ENCODE peak calls at places on chromosomes 2 and 18, in nine cellular contexts. One of them, this sample, is unnamed.

GRCh38 chr2:8677646-8678592 is 3.9 kb upstream of the ID2 start:
- DNase-seq in hypothalamus: peak
- DNase-seq in activated T-cell treated with anti-CD3 and anti-CD28 coated beads, Interleukin-2, amount 50 U/mL, for 48 hours: peak
- DNase-seq in ecto neural progenitor cell: peak
- DNase-seq in KBM-7: peak
- DNase-seq in T-helper 2 cell treated with Interferon-gamma antibody and Interleukin-4, amounts not matched to agents 5 μg/mL and 100 μg/mL, for 36 hours: no peak
- DNase-seq in adrenal gland: peak
- DNase-seq in RPMI7951: peak
- DNase-seq in COR-L47: peak
- DNase-seq in this sample: peak

GRCh38 chr2:24881623-24882022 is 38.4 kb downstream of the ADCY3 start:
- DNase-seq in KBM-7: no peak
- DNase-seq in RPMI7951: no peak
- DNase-seq in activated T-cell treated with anti-CD3 and anti-CD28 coated beads, Interleukin-2, amount 50 U/mL, for 48 hours: no peak
- DNase-seq in adrenal gland: no peak
- DNase-seq in ecto neural progenitor cell: no peak
- DNase-seq in hypothalamus: peak
- DNase-seq in T-helper 2 cell treated with Interferon-gamma antibody and Interleukin-4, amounts not matched to agents 5 μg/mL and 100 μg/mL, for 36 hours: no peak
- DNase-seq in COR-L47: no peak
- DNase-seq in this sample: peak

GRCh38 chr2:198134287-198134955 is 330.0 kb downstream of the PLCL1 start:
- DNase-seq in activated T-cell treated with anti-CD3 and anti-CD28 coated beads, Interleukin-2, amount 50 U/mL, for 48 hours: no peak
- DNase-seq in adrenal gland: no peak
- DNase-seq in RPMI7951: peak
- DNase-seq in ecto neural progenitor cell: no peak
- DNase-seq in KBM-7: no peak
- DNase-seq in T-helper 2 cell treated with Interferon-gamma antibody and Interleukin-4, amounts not matched to agents 5 μg/mL and 100 μg/mL, for 36 hours: no peak
- DNase-seq in hypothalamus: no peak
- DNase-seq in COR-L47: no peak
- DNase-seq in this sample: no peak

GRCh38 chr2:96470636-96471035 is 34.5 kb downstream of the NEURL3 start:
- DNase-seq in T-helper 2 cell treated with Interferon-gamma antibody and Interleukin-4, amounts not matched to agents 5 μg/mL and 100 μg/mL, for 36 hours: peak
- DNase-seq in activated T-cell treated with anti-CD3 and anti-CD28 coated beads, Interleukin-2, amount 50 U/mL, for 48 hours: peak
- DNase-seq in RPMI7951: no peak
- DNase-seq in COR-L47: no peak
- DNase-seq in KBM-7: no peak
- DNase-seq in hypothalamus: peak
- DNase-seq in ecto neural progenitor cell: peak
- DNase-seq in adrenal gland: peak
- DNase-seq in this sample: no peak

GRCh38 chr2:102708847-102709559 is 52.8 kb upstream of the TMEM182 start:
- DNase-seq in RPMI7951: peak
- DNase-seq in COR-L47: no peak
- DNase-seq in ecto neural progenitor cell: no peak
- DNase-seq in activated T-cell treated with anti-CD3 and anti-CD28 coated beads, Interleukin-2, amount 50 U/mL, for 48 hours: no peak
- DNase-seq in hypothalamus: no peak
- DNase-seq in adrenal gland: no peak
- DNase-seq in KBM-7: no peak
- DNase-seq in T-helper 2 cell treated with Interferon-gamma antibody and Interleukin-4, amounts not matched to agents 5 μg/mL and 100 μg/mL, for 36 hours: no peak
- DNase-seq in this sample: no peak

GRCh38 chr18:12442946-12443345 is 35.2 kb downstream of the PRELID3A start:
- DNase-seq in hypothalamus: no peak
- DNase-seq in RPMI7951: no peak
- DNase-seq in activated T-cell treated with anti-CD3 and anti-CD28 coated beads, Interleukin-2, amount 50 U/mL, for 48 hours: no peak
- DNase-seq in T-helper 2 cell treated with Interferon-gamma antibody and Interleukin-4, amounts not matched to agents 5 μg/mL and 100 μg/mL, for 36 hours: no peak
- DNase-seq in adrenal gland: no peak
- DNase-seq in COR-L47: no peak
- DNase-seq in KBM-7: no peak
- DNase-seq in ecto neural progenitor cell: no peak
- DNase-seq in this sample: no peak

GRCh38 chr18:55079481-55080350 is 120.5 kb upstream of the CCDC68 start:
- DNase-seq in ecto neural progenitor cell: no peak
- DNase-seq in COR-L47: no peak
- DNase-seq in T-helper 2 cell treated with Interferon-gamma antibody and Interleukin-4, amounts not matched to agents 5 μg/mL and 100 μg/mL, for 36 hours: no peak
- DNase-seq in RPMI7951: no peak
- DNase-seq in KBM-7: no peak
- DNase-seq in activated T-cell treated with anti-CD3 and anti-CD28 coated beads, Interleukin-2, amount 50 U/mL, for 48 hours: no peak
- DNase-seq in adrenal gland: no peak
- DNase-seq in hypothalamus: no peak
- DNase-seq in this sample: no peak

GRCh38 chr2:199907008-199907714 is 3.9 kb upstream of the C2orf69 start:
- DNase-seq in T-helper 2 cell treated with Interferon-gamma antibody and Interleukin-4, amounts not matched to agents 5 μg/mL and 100 μg/mL, for 36 hours: no peak
- DNase-seq in activated T-cell treated with anti-CD3 and anti-CD28 coated beads, Interleukin-2, amount 50 U/mL, for 48 hours: no peak
- DNase-seq in RPMI7951: no peak
- DNase-seq in hypothalamus: no peak
- DNase-seq in KBM-7: peak
- DNase-seq in COR-L47: no peak
- DNase-seq in adrenal gland: no peak
- DNase-seq in ecto neural progenitor cell: no peak
- DNase-seq in this sample: peak

GRCh38 chr2:135913726-135914365 is 37.6 kb upstream of the MCM6 start:
- DNase-seq in RPMI7951: peak
- DNase-seq in T-helper 2 cell treated with Interferon-gamma antibody and Interleukin-4, amounts not matched to agents 5 μg/mL and 100 μg/mL, for 36 hours: no peak
- DNase-seq in adrenal gland: no peak
- DNase-seq in activated T-cell treated with anti-CD3 and anti-CD28 coated beads, Interleukin-2, amount 50 U/mL, for 48 hours: no peak
- DNase-seq in ecto neural progenitor cell: no peak
- DNase-seq in hypothalamus: no peak
- DNase-seq in KBM-7: peak
- DNase-seq in COR-L47: peak
- DNase-seq in this sample: peak

GRCh38 chr2:238092486-238093035 is 7.6 kb upstream of the ESPNL start:
- DNase-seq in RPMI7951: no peak
- DNase-seq in activated T-cell treated with anti-CD3 and anti-CD28 coated beads, Interleukin-2, amount 50 U/mL, for 48 hours: no peak
- DNase-seq in adrenal gland: peak
- DNase-seq in hypothalamus: no peak
- DNase-seq in KBM-7: no peak
- DNase-seq in T-helper 2 cell treated with Interferon-gamma antibody and Interleukin-4, amounts not matched to agents 5 μg/mL and 100 μg/mL, for 36 hours: no peak
- DNase-seq in COR-L47: no peak
- DNase-seq in ecto neural progenitor cell: no peak
- DNase-seq in this sample: no peak

GRCh38 chr18:74976331-74976909 is 232.5 kb downstream of the PTGR3 start:
- DNase-seq in hypothalamus: no peak
- DNase-seq in COR-L47: peak
- DNase-seq in T-helper 2 cell treated with Interferon-gamma antibody and Interleukin-4, amounts not matched to agents 5 μg/mL and 100 μg/mL, for 36 hours: no peak
- DNase-seq in ecto neural progenitor cell: no peak
- DNase-seq in RPMI7951: no peak
- DNase-seq in KBM-7: no peak
- DNase-seq in activated T-cell treated with anti-CD3 and anti-CD28 coated beads, Interleukin-2, amount 50 U/mL, for 48 hours: no peak
- DNase-seq in adrenal gland: peak
- DNase-seq in this sample: no peak

GRCh38 chr2:38037325-38037724 is 38.6 kb downstream of the CYP1B1 start:
- DNase-seq in T-helper 2 cell treated with Interferon-gamma antibody and Interleukin-4, amounts not matched to agents 5 μg/mL and 100 μg/mL, for 36 hours: no peak
- DNase-seq in COR-L47: no peak
- DNase-seq in KBM-7: no peak
- DNase-seq in adrenal gland: no peak
- DNase-seq in ecto neural progenitor cell: no peak
- DNase-seq in RPMI7951: peak
- DNase-seq in hypothalamus: no peak
- DNase-seq in activated T-cell treated with anti-CD3 and anti-CD28 coated beads, Interleukin-2, amount 50 U/mL, for 48 hours: peak
- DNase-seq in this sample: no peak

GRCh38 chr2:184067502-184067901 is 530.8 kb upstream of the ZNF804A start:
- DNase-seq in RPMI7951: no peak
- DNase-seq in KBM-7: no peak
- DNase-seq in T-helper 2 cell treated with Interferon-gamma antibody and Interleukin-4, amounts not matched to agents 5 μg/mL and 100 μg/mL, for 36 hours: no peak
- DNase-seq in adrenal gland: no peak
- DNase-seq in COR-L47: no peak
- DNase-seq in hypothalamus: no peak
- DNase-seq in activated T-cell treated with anti-CD3 and anti-CD28 coated beads, Interleukin-2, amount 50 U/mL, for 48 hours: no peak
- DNase-seq in ecto neural progenitor cell: no peak
- DNase-seq in this sample: peak

GRCh38 chr18:79385749-79386341 is 9.9 kb upstream of the NFATC1 start:
- DNase-seq in COR-L47: no peak
- DNase-seq in hypothalamus: no peak
- DNase-seq in T-helper 2 cell treated with Interferon-gamma antibody and Interleukin-4, amounts not matched to agents 5 μg/mL and 100 μg/mL, for 36 hours: no peak
- DNase-seq in ecto neural progenitor cell: no peak
- DNase-seq in adrenal gland: no peak
- DNase-seq in KBM-7: no peak
- DNase-seq in activated T-cell treated with anti-CD3 and anti-CD28 coated beads, Interleukin-2, amount 50 U/mL, for 48 hours: peak
- DNase-seq in RPMI7951: no peak
- DNase-seq in this sample: no peak

GRCh38 chr18:3037423-3037915 is 24.5 kb upstream of the LPIN2 start:
- DNase-seq in adrenal gland: peak
- DNase-seq in RPMI7951: peak
- DNase-seq in COR-L47: no peak
- DNase-seq in KBM-7: peak
- DNase-seq in ecto neural progenitor cell: no peak
- DNase-seq in T-helper 2 cell treated with Interferon-gamma antibody and Interleukin-4, amounts not matched to agents 5 μg/mL and 100 μg/mL, for 36 hours: peak
- DNase-seq in hypothalamus: no peak
- DNase-seq in activated T-cell treated with anti-CD3 and anti-CD28 coated beads, Interleukin-2, amount 50 U/mL, for 48 hours: no peak
- DNase-seq in this sample: peak